ENCODE peak calls at places on chromosomes 1 and 21, in seven cellular contexts. R is kidney glomerular epithelial cell, L is HFF-Myc, X is T1000, C is thyroid gland, Z is NCI-H1105 treated with DMSO at 0.1 percent for 48 hours, K is midbrain. A is an unnamed sample.

GRCh38 chr21:33383056-33383888 is 19.9 kb upstream of the IFNGR2 start:
- DNase-seq in R (peak), L (peak), X (peak), C (peak), Z (no peak), K (no peak), A (no peak)

GRCh38 chr1:52955129-52955970 is 28.3 kb downstream of the SCP2 start:
- DNase-seq in R (peak), L (peak), X (peak), C (no peak), Z (peak), K (peak), A (peak)

GRCh38 chr1:12184008-12184681 is 17.4 kb downstream of the TNFRSF1B start:
- DNase-seq in R (peak), L (no peak), X (peak), C (peak), Z (no peak), K (peak), A (no peak)

GRCh38 chr1:228691926-228692325 is 43.4 kb upstream of the RHOU start:
- DNase-seq in R (peak), L (peak), X (no peak), C (peak), Z (peak), K (peak), A (peak)

GRCh38 chr1:32073387-32074229 is 869 bp downstream of the TMEM39B start:
- DNase-seq in R (peak), L (no peak), X (no peak), C (no peak), Z (no peak), K (no peak), A (no peak)

GRCh38 chr1:160997323-160998038 is 23.5 kb downstream of the F11R start:
- DNase-seq in R (no peak), L (peak), X (no peak), C (peak), Z (no peak), K (peak), A (peak)

GRCh38 chr1:11979818-11980675 is at the start of gene MFN2:
- DNase-seq in R (peak), L (peak), X (peak), C (peak), Z (peak), K (peak), A (peak)

GRCh38 chr1:190540366-190540765 is 62.7 kb upstream of the BRINP3 start:
- DNase-seq in R (no peak), L (no peak), X (no peak), C (no peak), Z (no peak), K (no peak), A (no peak)

GRCh38 chr1:28437260-28437923 is 67.9 kb downstream of the PHACTR4 start:
- DNase-seq in R (peak), L (peak), X (peak), C (peak), Z (no peak), K (no peak), A (no peak)

GRCh38 chr1:61076728-61077675 is 5.4 kb upstream of the NFIA start:
- DNase-seq in R (peak), L (peak), X (peak), C (peak), Z (peak), K (peak), A (peak)

GRCh38 chr1:186325239-186325638 is 49.8 kb downstream of the TPR start:
- DNase-seq in R (no peak), L (peak), X (no peak), C (no peak), Z (no peak), K (no peak), A (no peak)

GRCh38 chr1:1187938-1188337 is 14.3 kb downstream of the TTLL10 start:
- DNase-seq in R (no peak), L (peak), X (no peak), C (no peak), Z (no peak), K (no peak), A (no peak)

GRCh38 chr21:29245104-29245643 is 53.5 kb upstream of the BACH1 start:
- DNase-seq in R (no peak), L (no peak), X (no peak), C (no peak), Z (no peak), K (no peak), A (no peak)

GRCh38 chr1:111719561-111720239 is 19.5 kb downstream of the INKA2 start:
- DNase-seq in R (no peak), L (no peak), X (no peak), C (no peak), Z (no peak), K (no peak), A (no peak)

GRCh38 chr21:37862536-37862935 is 53.7 kb downstream of the KCNJ6 start:
- DNase-seq in R (peak), L (no peak), X (no peak), C (no peak), Z (peak), K (peak), A (peak)

GRCh38 chr1:100213141-100213540 is 35.1 kb upstream of the LRRC39 start:
- DNase-seq in R (no peak), L (no peak), X (no peak), C (no peak), Z (no peak), K (no peak), A (no peak)

GRCh38 chr1:55192093-55192492 is 23.1 kb downstream of the USP24 start:
- DNase-seq in R (no peak), L (no peak), X (no peak), C (no peak), Z (no peak), K (no peak), A (no peak)

GRCh38 chr1:204503122-204503912 is 8.7 kb upstream of the PIK3C2B start:
- DNase-seq in R (peak), L (no peak), X (no peak), C (no peak), Z (peak), K (peak), A (peak)

GRCh38 chr1:87600848-87601247 is 272.2 kb downstream of the LMO4 start:
- DNase-seq in R (no peak), L (peak), X (no peak), C (no peak), Z (no peak), K (no peak), A (no peak)

GRCh38 chr1:12386130-12386529 is 156.3 kb downstream of the VPS13D start:
- DNase-seq in R (peak), L (no peak), X (no peak), C (peak), Z (no peak), K (no peak), A (no peak)

GRCh38 chr1:18581420-18581880 is 49.2 kb upstream of the PAX7 start:
- DNase-seq in R (no peak), L (no peak), X (no peak), C (peak), Z (peak), K (no peak), A (no peak)